ENCODE peak calls at places on chromosome 6, in nine cellular contexts. G is small intestine, T is transverse colon, V is lung, C is GM23248, Y is IMR-90, E is cardiac muscle cell, R is tibial artery, F is neuronal stem cell. Q is an unnamed sample.

GRCh38 chr6:89895273-89895874 is 1.1 kb downstream of the GJA10 start:
- DNase-seq in T (no peak), R (no peak), E (peak; percentile 89), F (peak; percentile 63), V (no peak), Y (peak; percentile 69), C (peak; percentile 66), G (peak; percentile 4), Q (no peak)

GRCh38 chr6:42402184-42402583 is 49.5 kb downstream of the TRERF1 start:
- DNase-seq in T (no peak), E (no peak), G (peak; percentile 62), F (no peak), V (no peak), R (no peak), Y (peak; percentile 58), C (peak; percentile 62), Q (no peak)

GRCh38 chr6:35168461-35168861 is 27.3 kb upstream of the TCP11 start:
- DNase-seq in F (peak; percentile 37), Y (no peak), V (no peak), T (no peak), R (no peak), E (peak; percentile 84), C (no peak), G (no peak), Q (no peak)

GRCh38 chr6:139625998-139626975 is 251.8 kb upstream of the CITED2 start:
- DNase-seq in T (no peak), G (no peak), F (no peak), R (no peak), V (no peak), C (peak; percentile 43), Y (no peak), E (no peak), Q (no peak)

GRCh38 chr6:143027058-143027457 is 33.6 kb upstream of the AIG1 start:
- DNase-seq in V (no peak), R (no peak), C (peak; percentile 23), G (peak; percentile 27), E (peak; percentile 57), Y (peak; percentile 24), T (peak; percentile 32), F (peak; percentile 14), Q (peak; percentile 35)

GRCh38 chr6:6734463-6735455 is 146.2 kb downstream of the LY86 start:
- DNase-seq in G (peak; percentile 47), T (peak; percentile 43), V (no peak), C (no peak), E (no peak), R (no peak), F (no peak), Y (no peak), Q (no peak)

GRCh38 chr6:47698342-47698787 is at the start of gene ADGRF4:
- DNase-seq in Y (peak; percentile 58), V (no peak), T (peak; percentile 37), G (peak; percentile 27), R (no peak), C (peak; percentile 59), E (no peak), F (no peak), Q (no peak)

GRCh38 chr6:162554531-162554930 is 173.0 kb downstream of the PRKN start:
- DNase-seq in G (no peak), F (no peak), E (no peak), V (no peak), C (no peak), Y (no peak), R (no peak), T (no peak), Q (no peak)

GRCh38 chr6:104559435-104560202 is 300.1 kb downstream of the HACE1 start:
- DNase-seq in E (no peak), V (no peak), C (no peak), Y (no peak), F (no peak), R (no peak), T (no peak), G (no peak), Q (no peak)

GRCh38 chr6:2733736-2734480 is 16.8 kb downstream of the MYLK4 start:
- DNase-seq in C (no peak), E (peak; percentile 62), Y (no peak), V (no peak), T (no peak), R (no peak), G (no peak), F (no peak), Q (no peak)

GRCh38 chr6:150528648-150529285 is 70.9 kb upstream of the PLEKHG1 start:
- DNase-seq in Y (peak; percentile 1), T (peak; percentile 34), F (peak; percentile 48), V (no peak), E (peak; percentile 52), G (no peak), C (peak; percentile 45), R (no peak), Q (no peak)

GRCh38 chr6:33692760-33693158 is 18.7 kb downstream of the UQCC2 start:
- DNase-seq in V (no peak), C (peak; percentile 79), Y (peak; percentile 7), G (peak; percentile 46), R (no peak), F (no peak), E (no peak), T (peak; percentile 67), Q (peak; percentile 68)

GRCh38 chr6:33692078-33692759 is 19.3 kb downstream of the UQCC2 start:
- DNase-seq in C (no peak), T (no peak), V (peak; percentile 40), Y (no peak), F (no peak), E (peak; percentile 83), G (no peak), R (no peak), Q (no peak)

GRCh38 chr6:33689148-33689494 is 22.4 kb downstream of the UQCC2 start:
- DNase-seq in E (no peak), F (no peak), T (no peak), R (no peak), G (no peak), Y (no peak), V (no peak), C (no peak), Q (no peak)

GRCh38 chr6:33689879-33690278 is 21.6 kb downstream of the UQCC2 start:
- DNase-seq in G (no peak), E (no peak), C (peak; percentile 11), V (no peak), Y (no peak), T (no peak), F (no peak), R (no peak), Q (no peak)

GRCh38 chr6:33690766-33691165 is 20.7 kb downstream of the UQCC2 start:
- DNase-seq in E (no peak), Y (no peak), V (no peak), G (no peak), C (no peak), R (no peak), T (no peak), F (no peak), Q (no peak)
- H3K36me3 ChIP-seq in E (no peaks in the 10 kb centered on the region), Y (peaks cover 13% of the 10 kb centered on the region), V (peaks cover 67% of the 10 kb centered on the region), G (peaks cover 52% of the 10 kb centered on the region), C (peaks cover 1% of the 10 kb centered on the region), R (peaks cover 38% of the 10 kb centered on the region), T (no peaks in the 10 kb centered on the region), F (peaks cover 5% of the 10 kb centered on the region), Q (peaks cover 54% of the 10 kb centered on the region)

DNA sequence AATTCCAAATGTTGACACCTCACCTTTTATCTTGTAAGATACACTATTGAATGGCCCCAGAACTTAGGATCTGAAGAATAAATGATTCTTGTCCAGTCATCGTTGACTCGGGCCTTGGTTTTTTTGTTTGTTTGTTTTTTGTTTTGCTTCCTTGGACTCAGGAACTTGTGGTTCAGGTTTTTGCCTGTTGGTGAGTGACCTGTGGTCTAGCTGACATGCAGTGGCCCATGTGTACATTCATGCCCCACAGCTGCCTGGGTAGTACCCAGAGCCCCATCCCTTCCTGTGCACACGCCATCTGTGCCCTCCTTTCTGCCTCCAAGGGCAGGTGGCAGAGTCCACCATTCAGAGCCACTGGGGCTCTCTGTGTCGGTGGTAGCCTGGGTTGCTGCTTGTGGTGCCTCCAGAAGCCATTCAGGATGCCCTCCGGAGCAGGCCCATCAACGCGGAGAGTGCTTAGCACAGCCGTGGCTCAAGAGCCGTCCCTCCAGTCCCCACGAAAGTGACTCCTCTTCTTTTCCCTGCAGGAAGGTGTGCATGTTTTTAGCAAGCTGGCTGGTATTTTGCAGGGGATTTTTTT is 85.9 kb downstream of the SYNJ2 start:
- DNase-seq in T (no peak), C (no peak), Y (no peak), V (no peak), F (no peak), E (no peak), R (no peak), G (no peak), Q (no peak)
- H3K36me3 ChIP-seq in T (no peaks in the 10 kb centered on the region), C (peaks cover 21% of the 10 kb centered on the region), Y (peaks cover 70% of the 10 kb centered on the region), V (peaks cover 10% of the 10 kb centered on the region), F (no peaks in the 10 kb centered on the region), E (no peaks in the 10 kb centered on the region), R (peaks cover 37% of the 10 kb centered on the region), G (peaks cover 9% of the 10 kb centered on the region), Q (peaks cover 66% of the 10 kb centered on the region)

DNA sequence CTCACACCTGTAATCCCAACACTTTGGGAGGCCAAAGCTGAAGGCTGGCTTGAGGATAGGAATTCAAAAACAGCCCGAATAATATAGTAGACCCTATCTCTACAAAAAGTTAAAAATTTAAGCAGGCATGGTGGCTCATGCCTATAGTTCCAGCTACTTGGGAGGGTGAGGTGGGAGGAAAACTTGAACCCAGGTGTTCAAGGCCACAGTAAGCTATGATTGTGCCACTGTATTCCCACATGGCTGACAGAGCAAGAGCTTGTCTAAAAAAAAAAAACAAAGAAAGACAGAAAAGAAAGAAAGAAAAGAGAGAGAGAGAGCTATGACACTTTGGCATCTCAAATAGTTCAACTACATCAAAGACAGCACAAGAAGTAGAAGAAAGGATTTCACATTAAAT is 33.2 kb downstream of the DCDC2 start:
- DNase-seq in F (no peak), R (no peak), T (no peak), C (no peak), G (no peak), Y (no peak), V (no peak), E (no peak), Q (no peak)
- H3K36me3 ChIP-seq in F (no peaks in the 10 kb centered on the region), R (no peaks in the 10 kb centered on the region), T (no peaks in the 10 kb centered on the region), C (no peaks in the 10 kb centered on the region), G (no peaks in the 10 kb centered on the region), Y (no peaks in the 10 kb centered on the region), V (no peaks in the 10 kb centered on the region), E (no peaks in the 10 kb centered on the region), Q (no peaks in the 10 kb centered on the region)

GRCh38 chr6:33694977-33695376 is 16.5 kb downstream of the UQCC2 start:
- DNase-seq in Y (no peak), R (no peak), G (no peak), V (no peak), F (no peak), E (no peak), C (no peak), T (no peak), Q (no peak)

GRCh38 chr6:33688451-33689147 is 22.9 kb downstream of the UQCC2 start:
- DNase-seq in F (no peak), C (no peak), G (no peak), V (no peak), Y (no peak), E (no peak), R (no peak), T (no peak), Q (no peak)

GRCh38 chr6:33693186-33694158 is 18.0 kb downstream of the UQCC2 start:
- DNase-seq in Y (no peak), F (no peak), E (peak; percentile 68), G (no peak), T (no peak), V (no peak), R (no peak), C (peak; percentile 18), Q (no peak)

GRCh38 chr6:33694401-33694931 is 17.0 kb downstream of the UQCC2 start:
- DNase-seq in V (no peak), T (no peak), C (peak; percentile 91), G (no peak), R (no peak), Y (peak; percentile 38), E (peak; percentile 30), F (no peak), Q (peak; percentile 64)

GRCh38 chr6:33691456-33692077 is 19.9 kb downstream of the UQCC2 start:
- DNase-seq in E (no peak), R (no peak), F (no peak), T (no peak), G (no peak), V (no peak), Y (no peak), C (no peak), Q (no peak)
- H3K36me3 ChIP-seq in E (no peaks in the 10 kb centered on the region), R (peaks cover 30% of the 10 kb centered on the region), F (peaks cover 10% of the 10 kb centered on the region), T (no peaks in the 10 kb centered on the region), G (peaks cover 48% of the 10 kb centered on the region), V (peaks cover 66% of the 10 kb centered on the region), Y (peaks cover 14% of the 10 kb centered on the region), C (peaks cover 7% of the 10 kb centered on the region), Q (peaks cover 46% of the 10 kb centered on the region)

Q was measured in effector memory CD4-positive, alpha-beta T cell.